ENCODE peak calls at places on chromosomes 12 and 14, in seven cellular contexts. C is K562, U is GM12878, F is IMR-90, P is H1, I is HepG2, H is SK-N-SH. L is an unnamed sample.

GRCh38 chr12:22978962-22979361 is 354.0 kb downstream of the ETNK1 start:
- DNase-seq in C (no peak), U (no peak), F (peak; percentile 95), P (no peak), I (no peak), H (peak; percentile 11), L (no peak)

GRCh38 chr12:50174971-50175715 is 8.0 kb upstream of the CERS5 start:
- DNase-seq in C (peak; percentile 55), U (no peak), F (peak; percentile 85), P (no peak), I (peak; percentile 62), H (peak; percentile 64), L (peak; percentile 58)

GRCh38 chr12:50086148-50086547 is 1.0 kb downstream of the SMARCD1 start:
- DNase-seq in C (no peak), U (no peak), F (no peak), P (no peak), I (no peak), H (no peak), L (no peak)

GRCh38 chr14:61222388-61222787 is 58.8 kb downstream of the TMEM30B start:
- DNase-seq in C (no peak), U (no peak), F (no peak), P (no peak), I (no peak), H (no peak), L (no peak)

GRCh38 chr14:22555573-22556011 is 33.4 kb downstream of the DAD1 start:
- DNase-seq in C (no peak), U (peak; percentile 84), F (peak; percentile 52), P (no peak), I (no peak), H (no peak), L (no peak)

GRCh38 chr14:105529506-105530445 is 3.4 kb downstream of the TMEM121 start:
- DNase-seq in C (no peak), U (no peak), F (no peak), P (no peak), I (peak; percentile 50), H (no peak), L (no peak)

GRCh38 chr14:58780595-58780994 is 142.8 kb downstream of the DACT1 start:
- DNase-seq in C (no peak), U (no peak), F (no peak), P (no peak), I (no peak), H (no peak), L (no peak)

GRCh38 chr12:50621435-50622304 is 116.9 kb downstream of the DIP2B start:
- DNase-seq in C (no peak), U (no peak), F (no peak), P (no peak), I (no peak), H (no peak), L (no peak)

GRCh38 chr14:55562135-55562534 is 17.9 kb upstream of the KTN1 start:
- DNase-seq in C (no peak), U (no peak), F (no peak), P (no peak), I (no peak), H (no peak), L (no peak)

GRCh38 chr14:26415618-26416123 is 182.2 kb downstream of the NOVA1 start:
- DNase-seq in C (no peak), U (no peak), F (no peak), P (no peak), I (no peak), H (no peak), L (no peak)

GRCh38 chr12:2074792-2075191 is 22.0 kb downstream of the CACNA1C start:
- DNase-seq in C (no peak), U (no peak), F (no peak), P (no peak), I (no peak), H (no peak), L (no peak)

GRCh38 chr14:90368946-90369721 is 27.7 kb upstream of the CALM1 start:
- DNase-seq in C (no peak), U (no peak), F (peak; percentile 33), P (no peak), I (peak; percentile 73), H (peak; percentile 34), L (peak; percentile 36)

GRCh38 chr12:108571604-108572165 is 9.3 kb downstream of the ISCU start:
- DNase-seq in C (no peak), U (no peak), F (no peak), P (no peak), I (no peak), H (no peak), L (no peak)

GRCh38 chr12:43104524-43104923 is 447.5 kb downstream of the ADAMTS20 start:
- DNase-seq in C (no peak), U (no peak), F (peak; percentile 64), P (no peak), I (no peak), H (no peak), L (no peak)

GRCh38 chr12:61250303-61250702 is 1009.9 kb upstream of the USP15 start:
- DNase-seq in C (no peak), U (no peak), F (no peak), P (no peak), I (no peak), H (no peak), L (no peak)

GRCh38 chr12:64452559-64453329 is 824 bp downstream of the TBK1 start:
- DNase-seq in C (peak; percentile 50), U (no peak), F (peak; percentile 90), P (no peak), I (peak; percentile 52), H (peak; percentile 53), L (peak; percentile 52)

GRCh38 chr14:22689186-22689585 is 45.0 kb upstream of the OR6J1 start:
- DNase-seq in C (no peak), U (no peak), F (peak; percentile 92), P (no peak), I (peak; percentile 91), H (no peak), L (peak; percentile 89)

GRCh38 chr14:75018684-75019083 is 16.0 kb downstream of the EIF2B2 start:
- DNase-seq in C (no peak), U (no peak), F (no peak), P (no peak), I (no peak), H (no peak), L (no peak)

GRCh38 chr14:21525571-21525970 is 575 bp downstream of the SALL2 start:
- DNase-seq in C (peak; percentile 39), U (no peak), F (peak; percentile 20), P (no peak), I (no peak), H (peak; percentile 61), L (no peak)

GRCh38 chr14:94021001-94021400 is 5.1 kb upstream of the OTUB2 start:
- DNase-seq in C (no peak), U (no peak), F (peak; percentile 11), P (no peak), I (peak; percentile 55), H (no peak), L (no peak)
- TF ChIP-seq RAD21 in C (no peak), U (no peak), F (no peak), P (no peak), I (no peak), H (no peak), L (no peak)

GRCh38 chr12:25591132-25591531 is 38.0 kb upstream of the LMNTD1 start:
- DNase-seq in C (no peak), U (no peak), F (no peak), P (peak; percentile 1), I (no peak), H (no peak), L (no peak)
- TF ChIP-seq CTCF in C (no peak), U (no peak), F (no peak), P (peak; percentile 56), I (no peak), H (no peak), L (peak; percentile 33)

GRCh38 chr12:55651314-55651703 is 14.6 kb downstream of the OR10P1 start:
- DNase-seq in C (no peak), U (no peak), F (no peak), P (no peak), I (no peak), H (no peak), L (no peak)

GRCh38 chr12:55657282-55657681 is 20.6 kb downstream of the OR10P1 start:
- DNase-seq in C (no peak), U (no peak), F (no peak), P (no peak), I (no peak), H (no peak), L (no peak)

GRCh38 chr12:55652352-55652751 is 15.7 kb downstream of the OR10P1 start:
- DNase-seq in C (no peak), U (no peak), F (no peak), P (no peak), I (no peak), H (no peak), L (no peak)

GRCh38 chr12:55653031-55653430 is 16.3 kb downstream of the OR10P1 start:
- DNase-seq in C (no peak), U (no peak), F (no peak), P (no peak), I (no peak), H (no peak), L (no peak)

DNA sequence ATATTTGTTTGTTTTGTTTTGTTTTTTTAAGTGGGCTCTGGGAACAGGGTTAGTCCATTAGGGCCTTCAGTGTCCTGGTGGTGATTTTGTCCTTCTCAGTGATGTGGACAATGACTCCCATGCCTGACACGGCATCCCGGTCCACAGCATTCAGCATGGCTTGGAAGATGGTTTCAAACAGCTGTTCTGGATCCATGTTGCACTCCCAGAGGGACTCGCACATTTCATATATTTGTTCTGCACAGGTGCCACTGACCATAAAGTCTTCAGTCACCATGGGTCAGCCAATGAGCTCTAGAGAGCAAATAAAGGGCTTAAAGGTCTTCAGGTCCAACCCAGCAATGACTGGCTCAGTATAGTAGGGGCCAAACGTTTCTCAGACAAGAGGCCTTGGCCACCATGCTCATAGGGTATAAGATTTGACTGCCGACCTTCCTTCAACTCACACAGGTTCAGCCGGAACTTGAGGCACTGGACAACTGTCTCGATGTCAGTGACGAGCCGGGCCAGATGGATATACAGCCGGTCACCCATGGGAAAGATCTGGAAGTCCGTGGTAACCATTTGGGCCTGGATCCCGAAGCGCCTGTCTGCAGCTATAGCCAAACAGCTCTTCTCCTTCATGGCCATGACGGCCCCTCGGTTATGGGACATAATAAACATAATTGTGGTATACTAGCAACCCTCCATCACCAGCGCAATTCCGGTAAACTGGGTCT is 18.0 kb downstream of the OR10P1 start:
- DNase-seq in C (no peak), U (no peak), F (no peak), P (no peak), I (no peak), H (no peak), L (no peak)
- H3K9ac ChIP-seq in C (no peak overlapping the region), U (no peak overlapping the region), F (no peak overlapping the region), P (no peak overlapping the region), I (no peak overlapping the region), H (no peak overlapping the region), L (no peak overlapping the region)

GRCh38 chr12:8828514-8829127 is 6.2 kb downstream of the A2ML1 start:
- DNase-seq in C (no peak), U (no peak), F (no peak), P (no peak), I (no peak), H (no peak), L (no peak)

GRCh38 chr12:8829128-8829524 is 6.7 kb downstream of the A2ML1 start:
- DNase-seq in C (no peak), U (no peak), F (no peak), P (no peak), I (no peak), H (no peak), L (no peak)

GRCh38 chr12:8829621-8830020 is 7.2 kb downstream of the A2ML1 start:
- DNase-seq in C (no peak), U (no peak), F (no peak), P (no peak), I (no peak), H (no peak), L (no peak)

GRCh38 chr12:8832500-8832899 is 10.1 kb downstream of the A2ML1 start:
- DNase-seq in C (no peak), U (no peak), F (no peak), P (no peak), I (no peak), H (no peak), L (no peak)

GRCh38 chr12:8831116-8831515 is 8.7 kb downstream of the A2ML1 start:
- DNase-seq in C (no peak), U (no peak), F (no peak), P (no peak), I (no peak), H (no peak), L (no peak)
- TF ChIP-seq RAD21 in C (no peak), U (no peak), F (no peak), P (no peak), I (no peak), H (no peak), L (no peak)